ENCODE peak calls at places on chromosome 3, in four cellular contexts. J is upper lobe of left lung, M is AG09319, W is mesothelial cell of epicardium. U is an unnamed sample.

GRCh38 chr3:135805752-135806151 is 159.8 kb upstream of the PPP2R3A start:
- DNase-seq in M (no peak), J (no peak), W (no peak), U (no peak)

GRCh38 chr3:11661827-11662226 is 18.1 kb upstream of the VGLL4 start:
- DNase-seq in M (no peak), W (no peak), J (no peak), U (no peak)

GRCh38 chr3:178703268-178703975 is 167.2 kb downstream of the KCNMB2 start:
- DNase-seq in J (no peak), M (peak; percentile 43), W (no peak), U (no peak)

GRCh38 chr3:7461202-7461825 is 600.4 kb downstream of the GRM7 start:
- DNase-seq in M (no peak), W (no peak), J (no peak), U (no peak)

GRCh38 chr3:124780767-124781485 is 50.7 kb downstream of the UMPS start:
- DNase-seq in J (peak; percentile 69), W (no peak), M (no peak), U (no peak)

GRCh38 chr3:170033489-170033888 is 4.3 kb upstream of the GPR160 start:
- DNase-seq in W (no peak), M (no peak), J (peak; percentile 33), U (no peak)

GRCh38 chr3:41198526-41198925 is 779 bp upstream of the CTNNB1 start:
- DNase-seq in M (no peak), J (peak; percentile 55), W (no peak), U (no peak)

GRCh38 chr3:50623840-50624474 is 7.0 kb downstream of the MAPKAPK3 start:
- DNase-seq in W (no peak), M (no peak), J (no peak), U (no peak)

GRCh38 chr3:127015282-127016042 is 32.5 kb downstream of the PLXNA1 start:
- DNase-seq in M (no peak), W (no peak), J (no peak), U (no peak)

GRCh38 chr3:158808697-158809096 is 6.8 kb downstream of the MFSD1 start:
- DNase-seq in W (no peak), M (no peak), J (peak; percentile 37), U (no peak)

GRCh38 chr3:150264560-150264959 is 143.5 kb upstream of the TSC22D2 start:
- DNase-seq in M (no peak), W (no peak), J (no peak), U (no peak)

GRCh38 chr3:152662157-152662556 is 172.8 kb upstream of the P2RY1 start:
- DNase-seq in W (no peak), M (no peak), J (no peak), U (no peak)

GRCh38 chr3:83500422-83500821 is 1458.4 kb upstream of the CADM2 start:
- DNase-seq in J (no peak), W (no peak), M (no peak), U (no peak)

GRCh38 chr3:4926892-4927291 is 52.3 kb upstream of the BHLHE40 start:
- DNase-seq in W (no peak), M (no peak), J (no peak), U (no peak)

GRCh38 chr3:4928277-4928789 is 50.9 kb upstream of the BHLHE40 start:
- DNase-seq in M (no peak), W (no peak), J (no peak), U (no peak)

GRCh38 chr3:4934050-4934449 is 45.2 kb upstream of the BHLHE40 start:
- DNase-seq in J (no peak), W (no peak), M (no peak), U (no peak)

GRCh38 chr3:4935347-4935746 is 43.9 kb upstream of the BHLHE40 start:
- DNase-seq in M (no peak), J (no peak), W (no peak), U (no peak)

DNA sequence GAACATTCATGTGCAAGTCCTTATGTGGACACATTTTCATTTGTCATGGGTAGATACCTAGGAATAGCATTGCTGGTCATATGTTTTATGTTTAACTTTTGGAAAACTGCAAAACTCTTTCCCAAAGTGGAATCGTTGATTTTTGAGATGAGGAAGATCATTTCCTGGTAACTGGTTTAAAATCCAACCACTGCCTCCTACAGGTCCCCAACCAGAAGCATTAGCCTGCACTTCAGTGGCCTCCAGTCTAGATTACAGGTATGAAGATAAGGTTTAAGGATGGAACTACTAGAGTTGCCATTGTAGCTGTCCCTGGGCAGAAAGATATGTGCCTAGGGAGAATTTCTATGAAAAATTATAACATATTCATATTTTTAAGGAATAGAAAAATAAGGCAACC is 48.7 kb upstream of the BHLHE40 start:
- DNase-seq in W (no peak), J (no peak), M (no peak), U (no peak)
- TF ChIP-seq CTCF in W (no peak), J (no peak), M (no peak), U (no peak)

GRCh38 chr3:183449391-183449790 is 21.0 kb upstream of the MCF2L2 start:
- DNase-seq in W (no peak), M (no peak), J (no peak), U (no peak)
- TF ChIP-seq CTCF in W (no peak), M (no peak), J (no peak), U (no peak)

GRCh38 chr3:103873024-103873423 is 1438.2 kb downstream of the ZPLD1 start:
- DNase-seq in J (no peak), W (no peak), M (no peak), U (no peak)

GRCh38 chr3:103873897-103874545 is 1439.2 kb downstream of the ZPLD1 start:
- DNase-seq in J (no peak), M (no peak), W (no peak), U (no peak)
- TF ChIP-seq CTCF in J (no peak), M (no peak), W (no peak), U (no peak)

GRCh38 chr3:79724206-79724605 is 43.6 kb downstream of the ROBO1 start:
- DNase-seq in W (no peak), M (no peak), J (no peak), U (no peak)
- TF ChIP-seq CTCF in W (no peak), M (no peak), J (no peak), U (no peak)

GRCh38 chr3:110413807-110414748 is 657.5 kb upstream of the NECTIN3 start:
- DNase-seq in M (peak; percentile 43), J (no peak), W (no peak), U (no peak)

GRCh38 chr3:110419096-110419495 is 652.5 kb upstream of the NECTIN3 start:
- DNase-seq in W (no peak), M (no peak), J (no peak), U (no peak)

GRCh38 chr3:110414851-110415250 is 656.8 kb upstream of the NECTIN3 start:
- DNase-seq in W (no peak), J (no peak), M (no peak), U (no peak)

GRCh38 chr3:110413291-110413690 is 658.3 kb upstream of the NECTIN3 start:
- DNase-seq in J (no peak), M (no peak), W (no peak), U (no peak)
- TF ChIP-seq CTCF in J (no peak), M (no peak), W (no peak), U (no peak)

DNA sequence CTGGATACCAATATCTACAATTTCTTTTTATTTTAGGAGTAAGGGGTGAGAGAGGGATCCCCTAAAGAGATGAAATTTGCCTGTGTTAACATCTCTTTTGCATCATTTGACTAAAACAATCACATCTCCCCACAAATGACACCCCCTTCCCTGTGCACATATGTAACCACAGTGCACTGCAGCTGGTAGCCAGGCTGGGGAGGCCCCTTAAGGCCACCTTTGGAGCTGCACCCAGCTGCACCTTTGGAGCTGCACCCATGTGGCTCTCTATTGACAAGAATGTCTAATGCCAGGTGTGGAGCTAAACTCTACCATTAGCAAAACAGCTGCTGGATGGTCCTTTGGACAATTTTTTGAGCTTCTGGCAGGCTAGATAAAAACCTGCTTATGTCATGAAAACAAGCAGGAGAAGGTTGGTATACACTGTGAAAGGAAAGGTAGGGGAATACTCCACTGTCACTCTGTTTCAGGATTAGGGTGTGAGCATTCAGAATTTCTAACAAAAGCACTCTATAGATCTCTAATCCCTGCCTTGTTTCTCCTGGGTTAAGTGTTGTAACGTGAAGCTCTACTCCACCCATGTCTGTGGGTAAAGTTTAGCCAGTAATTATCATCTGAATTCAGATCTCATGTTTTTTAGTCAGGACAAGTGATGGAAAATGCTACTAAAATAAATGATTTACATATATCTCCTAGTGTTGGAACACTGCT is 52.1 kb downstream of the TFG start:
- DNase-seq in J (no peak), W (no peak), M (no peak), U (no peak)
- TF ChIP-seq CTCF in J (no peak), W (no peak), M (no peak), U (no peak)